ENCODE peak calls at places on chromosome 10, in six cellular contexts. One of them, this sample, is unnamed.

GRCh38 chr10:119503821-119504220 is 38.7 kb downstream of the RGS10 start:
- DNase-seq in left kidney: no peak
- DNase-seq in iPS-NIHi11: no peak
- DNase-seq in DMS 273 treated with DMSO at 0.1 percent for 48 hours: no peak
- DNase-seq in cardiac fibroblast: no peak
- DNase-seq in HFFc6: no peak
- DNase-seq in this sample: no peak

GRCh38 chr10:115141254-115141653 is 48.1 kb downstream of the ATRNL1 start:
- DNase-seq in left kidney: peak
- DNase-seq in iPS-NIHi11: no peak
- DNase-seq in HFFc6: peak
- DNase-seq in DMS 273 treated with DMSO at 0.1 percent for 48 hours: no peak
- DNase-seq in cardiac fibroblast: peak
- DNase-seq in this sample: no peak

GRCh38 chr10:124646483-124647352 is 97.5 kb downstream of the FAM53B start:
- DNase-seq in left kidney: no peak
- DNase-seq in HFFc6: peak
- DNase-seq in cardiac fibroblast: peak
- DNase-seq in iPS-NIHi11: no peak
- DNase-seq in DMS 273 treated with DMSO at 0.1 percent for 48 hours: peak
- DNase-seq in this sample: peak

GRCh38 chr10:69866246-69866687 is 64.6 kb downstream of the COL13A1 start:
- DNase-seq in DMS 273 treated with DMSO at 0.1 percent for 48 hours: no peak
- DNase-seq in HFFc6: no peak
- DNase-seq in iPS-NIHi11: no peak
- DNase-seq in cardiac fibroblast: no peak
- DNase-seq in left kidney: no peak
- DNase-seq in this sample: no peak

GRCh38 chr10:128875955-128876354 is 591.1 kb upstream of the MGMT start:
- DNase-seq in left kidney: no peak
- DNase-seq in cardiac fibroblast: peak
- DNase-seq in HFFc6: peak
- DNase-seq in DMS 273 treated with DMSO at 0.1 percent for 48 hours: no peak
- DNase-seq in iPS-NIHi11: no peak
- DNase-seq in this sample: no peak

GRCh38 chr10:79438699-79439085 is 6.7 kb downstream of the ZCCHC24 start:
- DNase-seq in left kidney: no peak
- DNase-seq in HFFc6: no peak
- DNase-seq in DMS 273 treated with DMSO at 0.1 percent for 48 hours: no peak
- DNase-seq in iPS-NIHi11: no peak
- DNase-seq in cardiac fibroblast: no peak
- DNase-seq in this sample: no peak

GRCh38 chr10:86979977-86980448 is 11.7 kb downstream of the ADIRF start:
- DNase-seq in HFFc6: no peak
- DNase-seq in DMS 273 treated with DMSO at 0.1 percent for 48 hours: no peak
- DNase-seq in iPS-NIHi11: no peak
- DNase-seq in cardiac fibroblast: peak
- DNase-seq in left kidney: no peak
- DNase-seq in this sample: no peak

GRCh38 chr10:122299423-122300075 is 28.5 kb downstream of the BTBD16 start:
- DNase-seq in DMS 273 treated with DMSO at 0.1 percent for 48 hours: no peak
- DNase-seq in left kidney: no peak
- DNase-seq in HFFc6: no peak
- DNase-seq in cardiac fibroblast: no peak
- DNase-seq in iPS-NIHi11: no peak
- DNase-seq in this sample: no peak

GRCh38 chr10:93630609-93631320 is 18.4 kb downstream of the PDE6C start:
- DNase-seq in iPS-NIHi11: no peak
- DNase-seq in cardiac fibroblast: no peak
- DNase-seq in DMS 273 treated with DMSO at 0.1 percent for 48 hours: peak
- DNase-seq in left kidney: peak
- DNase-seq in HFFc6: no peak
- DNase-seq in this sample: peak

GRCh38 chr10:99779335-99779734 is 3.1 kb upstream of the ABCC2 start:
- DNase-seq in cardiac fibroblast: peak
- DNase-seq in iPS-NIHi11: no peak
- DNase-seq in DMS 273 treated with DMSO at 0.1 percent for 48 hours: no peak
- DNase-seq in HFFc6: peak
- DNase-seq in left kidney: peak
- DNase-seq in this sample: no peak

GRCh38 chr10:46543379-46544014 is 13.0 kb downstream of the GPRIN2 start:
- DNase-seq in DMS 273 treated with DMSO at 0.1 percent for 48 hours: no peak
- DNase-seq in iPS-NIHi11: no peak
- DNase-seq in left kidney: no peak
- DNase-seq in HFFc6: no peak
- DNase-seq in cardiac fibroblast: no peak
- DNase-seq in this sample: no peak

GRCh38 chr10:96512524-96512991 is 1.2 kb downstream of the TLL2 start:
- DNase-seq in iPS-NIHi11: peak
- DNase-seq in HFFc6: no peak
- DNase-seq in cardiac fibroblast: peak
- DNase-seq in left kidney: peak
- DNase-seq in DMS 273 treated with DMSO at 0.1 percent for 48 hours: no peak
- DNase-seq in this sample: no peak

GRCh38 chr10:59830601-59831259 is 75.6 kb downstream of the CCDC6 start:
- DNase-seq in HFFc6: peak
- DNase-seq in left kidney: peak
- DNase-seq in iPS-NIHi11: peak
- DNase-seq in DMS 273 treated with DMSO at 0.1 percent for 48 hours: no peak
- DNase-seq in cardiac fibroblast: peak
- DNase-seq in this sample: peak

GRCh38 chr10:78330884-78331283 is 297.2 kb downstream of the RPS24 start:
- DNase-seq in DMS 273 treated with DMSO at 0.1 percent for 48 hours: no peak
- DNase-seq in left kidney: no peak
- DNase-seq in HFFc6: no peak
- DNase-seq in cardiac fibroblast: no peak
- DNase-seq in iPS-NIHi11: no peak
- DNase-seq in this sample: no peak

This sample was measured in lung.